ENCODE peak calls at places on chromosomes 11 and 22, in six cellular contexts. P is mesenteric fat pad; A is cardiac muscle cell; F is Caki2; U is stimulated activated CD8-positive, alpha-beta memory T cell treated with anti-CD3 and anti-CD28 coated beads, Interleukin-2, amount 100 ng/mL, for 48 hours; W is GM20000. Z is an unnamed sample.

GRCh38 chr22:35561796-35562526 is 21.3 kb downstream of the RASD2 start:
- DNase-seq in A (peak; percentile 74), P (no peak), F (peak; percentile 69), W (no peak), U (no peak), Z (no peak)

GRCh38 chr11:61864814-61865775 is 26.2 kb downstream of the FADS3 start:
- DNase-seq in P (no peak), U (no peak), F (no peak), A (no peak), W (no peak), Z (no peak)

GRCh38 chr11:57340228-57340627 is 2.1 kb downstream of the P2RX3 start:
- DNase-seq in A (peak; percentile 46), F (no peak), W (no peak), P (no peak), U (no peak), Z (peak; percentile 36)

GRCh38 chr22:44335903-44336803 is 23.4 kb upstream of the SHISAL1 start:
- DNase-seq in W (no peak), F (no peak), A (no peak), P (no peak), U (no peak), Z (no peak)

GRCh38 chr11:33531743-33532181 is 168.9 kb downstream of the C11orf91 start:
- DNase-seq in F (no peak), A (peak; percentile 54), U (no peak), W (no peak), P (no peak), Z (no peak)

GRCh38 chr22:43824724-43825485 is 12.8 kb upstream of the EFCAB6 start:
- DNase-seq in W (no peak), P (peak; percentile 60), U (no peak), A (no peak), F (no peak), Z (no peak)

GRCh38 chr11:1125803-1126202 is 31.9 kb upstream of the MUC5AC start:
- DNase-seq in F (no peak), W (peak; percentile 29), U (no peak), A (no peak), P (no peak), Z (no peak)

GRCh38 chr11:9893474-9893873 is 229.6 kb downstream of the SWAP70 start:
- DNase-seq in W (no peak), A (no peak), P (no peak), F (no peak), U (no peak), Z (no peak)

GRCh38 chr11:84408946-84409411 is 1122.8 kb upstream of the CCDC90B start:
- DNase-seq in U (no peak), F (no peak), A (peak; percentile 10), P (no peak), W (no peak), Z (no peak)

GRCh38 chr11:70305501-70305900 is 35.0 kb downstream of the PPFIA1 start:
- DNase-seq in P (no peak), U (no peak), W (no peak), F (no peak), A (no peak), Z (no peak)

GRCh38 chr11:78257654-78258053 is 68.9 kb downstream of the USP35 start:
- DNase-seq in A (no peak), P (no peak), W (no peak), U (no peak), F (no peak), Z (no peak)

GRCh38 chr11:124754710-124755109 is 2.7 kb upstream of the VSIG2 start:
- DNase-seq in W (no peak), U (no peak), P (no peak), F (no peak), A (no peak), Z (no peak)

GRCh38 chr22:28759861-28760560 is 12.5 kb upstream of the CCDC117 start:
- DNase-seq in A (no peak), F (no peak), U (no peak), W (no peak), P (no peak), Z (no peak)

GRCh38 chr22:39699631-39700348 is 129.2 kb downstream of the CACNA1I start:
- DNase-seq in A (no peak), P (no peak), F (no peak), W (no peak), U (no peak), Z (no peak)

GRCh38 chr22:35892192-35892591 is 136.4 kb downstream of the RBFOX2 start:
- DNase-seq in F (no peak), U (no peak), A (peak; percentile 81), P (no peak), W (no peak), Z (no peak)

GRCh38 chr11:86103808-86104207 is 34.9 kb upstream of the PICALM start:
- DNase-seq in U (no peak), A (no peak), F (no peak), W (no peak), P (no peak), Z (no peak)

GRCh38 chr11:17699157-17700114 is 19.9 kb upstream of the MYOD1 start:
- DNase-seq in U (no peak), F (no peak), W (no peak), P (no peak), A (peak; percentile 42), Z (no peak)

GRCh38 chr11:58524232-58525036 is 16.5 kb upstream of the OR5B21 start:
- DNase-seq in U (no peak), A (peak; percentile 92), P (no peak), W (peak; percentile 53), F (peak; percentile 44), Z (peak; percentile 48)

GRCh38 chr11:62542111-62542745 is 4.4 kb downstream of the AHNAK start:
- DNase-seq in U (no peak), F (no peak), W (no peak), A (no peak), P (no peak), Z (no peak)

GRCh38 chr22:45262931-45263789 is 21.6 kb upstream of the UPK3A start:
- DNase-seq in W (peak; percentile 78), U (no peak), P (no peak), A (no peak), F (peak; percentile 41), Z (no peak)

GRCh38 chr22:41862160-41862529 is 29.2 kb downstream of the SREBF2 start:
- DNase-seq in P (no peak), A (peak; percentile 32), U (no peak), F (no peak), W (peak; percentile 63), Z (no peak)

GRCh38 chr22:46330426-46330825 is 5.1 kb upstream of the TRMU start:
- DNase-seq in A (no peak), P (no peak), U (no peak), W (no peak), F (no peak), Z (no peak)

GRCh38 chr22:38832005-38832978 is 11.5 kb downstream of the NPTXR start:
- DNase-seq in F (no peak), U (no peak), A (no peak), P (no peak), W (no peak), Z (no peak)

GRCh38 chr11:45676522-45677095 is 11.2 kb upstream of the CHST1 start:
- DNase-seq in P (no peak), U (no peak), A (no peak), W (no peak), F (no peak), Z (no peak)

GRCh38 chr11:32430586-32431357 is 4.6 kb downstream of the WT1 start:
- DNase-seq in W (peak; percentile 57), P (no peak), A (peak; percentile 56), U (no peak), F (no peak), Z (no peak)

GRCh38 chr11:62671604-62672528 is at the start of the genes LBHD1 and UQCC3:
- DNase-seq in F (peak; percentile 80), W (peak; percentile 86), A (peak; percentile 89), P (no peak), U (peak; percentile 83), Z (peak; percentile 84)

GRCh38 chr11:19284881-19285280 is 44.1 kb upstream of the E2F8 start:
- DNase-seq in U (no peak), P (no peak), A (no peak), W (no peak), F (no peak), Z (no peak)

Z was measured in HuH-7.5.